ENCODE peak calls at places on chromosomes 16 and 17, in seven cellular contexts. L is NCI-H345, X is HT-29, W is transverse colon, O is fibroblast of the conjunctiva, Q is aorta, M is dermis microvascular lymphatic vessel endothelial cell. F is an unnamed sample.

GRCh38 chr17:82876149-82876548 is 36.3 kb upstream of the ZNF750 start:
- DNase-seq in L (peak), X (peak), W (no peak), O (no peak), Q (peak), M (peak), F (no peak)

GRCh38 chr17:882827-883585 is 96.6 kb downstream of the NXN start:
- DNase-seq in L (no peak), X (peak), W (peak), O (peak), Q (no peak), M (peak), F (no peak)

GRCh38 chr17:38453951-38454421 is 25.7 kb downstream of the ARHGAP23 start:
- DNase-seq in L (peak), X (peak), W (no peak), O (no peak), Q (peak), M (peak), F (no peak)

GRCh38 chr17:59753522-59754467 is 46.3 kb downstream of the VMP1 start:
- DNase-seq in L (peak), X (peak), W (no peak), O (peak), Q (no peak), M (peak), F (no peak)

GRCh38 chr17:81127526-81128177 is 37.7 kb upstream of the PVALEF start:
- DNase-seq in L (no peak), X (no peak), W (no peak), O (no peak), Q (no peak), M (no peak), F (no peak)

GRCh38 chr16:87828071-87828971 is 41.0 kb downstream of the SLC7A5 start:
- DNase-seq in L (peak), X (no peak), W (no peak), O (no peak), Q (no peak), M (no peak), F (no peak)

GRCh38 chr17:50064253-50064991 is 8.5 kb downstream of the ITGA3 start:
- DNase-seq in L (no peak), X (peak), W (peak), O (peak), Q (peak), M (peak), F (no peak)

GRCh38 chr16:13697568-13697967 is 222.4 kb upstream of the ERCC4 start:
- DNase-seq in L (no peak), X (no peak), W (no peak), O (no peak), Q (no peak), M (no peak), F (no peak)

GRCh38 chr17:7445011-7445927 is at the start of gene CHRNB1:
- DNase-seq in L (no peak), X (peak), W (peak), O (no peak), Q (peak), M (peak), F (no peak)

F was measured in glomerular endothelial cell.